ENCODE peak calls at places on chromosomes 7 and 10, in five cellular contexts. C is neuronal stem cell, G is H1, M is H9, U is mesenchymal stem cell. B is an unnamed sample.

GRCh38 chr7:67484244-67484751 is 487.7 kb downstream of the TYW1 start:
- DNase-seq in U (peak), C (peak), G (peak), M (peak), B (peak)

GRCh38 chr10:102269017-102269416 is 23.7 kb downstream of the GBF1 start:
- DNase-seq in U (peak), C (no peak), G (no peak), M (no peak), B (no peak)

GRCh38 chr7:85125679-85126078 is 61.2 kb downstream of the SEMA3D start:
- DNase-seq in C (no peak), U (no peak), G (no peak), M (no peak), B (no peak)

GRCh38 chr10:23994459-23995046 is 214.4 kb upstream of the KIAA1217 start:
- DNase-seq in M (peak), U (peak), G (peak), C (peak), B (peak)

GRCh38 chr10:23338155-23338828 is 6.3 kb downstream of the C10orf67 start:
- DNase-seq in U (peak), G (no peak), M (peak), C (no peak), B (peak)

GRCh38 chr7:117114272-117114671 is 161.0 kb downstream of the ST7 start:
- DNase-seq in C (no peak), M (no peak), G (no peak), U (no peak), B (no peak)

GRCh38 chr10:110843031-110843430 is 28.7 kb upstream of the PDCD4 start:
- DNase-seq in M (no peak), G (no peak), U (no peak), C (no peak), B (no peak)

GRCh38 chr7:157932498-157933218 is 595.9 kb downstream of the DNAJB6 start:
- DNase-seq in C (no peak), U (peak), G (no peak), M (no peak), B (peak)

GRCh38 chr7:102129636-102130370 is 156.9 kb upstream of the SH2B2 start:
- DNase-seq in M (no peak), G (no peak), U (no peak), C (no peak), B (no peak)

GRCh38 chr7:38222481-38223096 is 44.5 kb downstream of the STARD3NL start:
- DNase-seq in C (peak), M (no peak), G (no peak), U (peak), B (peak)

GRCh38 chr7:134175724-134176350 is 48.7 kb downstream of the LRGUK start:
- DNase-seq in U (no peak), M (no peak), C (no peak), G (no peak), B (no peak)

GRCh38 chr7:16695621-16696237 is 49.7 kb downstream of the BZW2 start:
- DNase-seq in U (peak), G (no peak), C (peak), M (no peak), B (peak)

GRCh38 chr10:9858816-9859215 is 1158.9 kb upstream of the CELF2 start:
- DNase-seq in C (no peak), U (no peak), M (no peak), G (no peak), B (no peak)

GRCh38 chr10:8060010-8060703 is 5.7 kb downstream of the GATA3 start:
- DNase-seq in M (peak), G (peak), U (peak), C (peak), B (no peak)

GRCh38 chr7:93040355-93040754 is 77.4 kb downstream of the SAMD9 start:
- DNase-seq in U (no peak), M (no peak), C (no peak), G (peak), B (no peak)

GRCh38 chr7:134101716-134102115 is 25.4 kb upstream of the LRGUK start:
- DNase-seq in C (no peak), U (no peak), M (no peak), G (no peak), B (no peak)

GRCh38 chr10:33026422-33026821 is 68.4 kb upstream of the ITGB1 start:
- DNase-seq in M (no peak), C (no peak), G (no peak), U (no peak), B (no peak)

GRCh38 chr7:131556055-131556911 is at the start of gene PODXL:
- DNase-seq in C (peak), G (peak), U (peak), M (peak), B (peak)

GRCh38 chr10:66783296-66783695 is 142.5 kb upstream of the LRRTM3 start:
- DNase-seq in U (no peak), C (no peak), G (no peak), M (no peak), B (no peak)

GRCh38 chr10:49827297-49827696 is 65.2 kb upstream of the OGDHL start:
- DNase-seq in U (no peak), M (no peak), G (no peak), C (no peak), B (peak)

GRCh38 chr7:155062431-155062830 is 7.7 kb upstream of the HTR5A start:
- DNase-seq in M (no peak), U (no peak), C (no peak), G (no peak), B (no peak)

GRCh38 chr7:2870471-2870941 is 26.4 kb upstream of the GNA12 start:
- DNase-seq in M (peak), U (peak), C (no peak), G (no peak), B (peak)

GRCh38 chr10:114874827-114875541 is 53.4 kb downstream of the FHIP2A start:
- DNase-seq in G (peak), U (peak), M (peak), C (peak), B (no peak)

GRCh38 chr10:125085281-125085680 is 75.1 kb downstream of the CTBP2 start:
- DNase-seq in G (no peak), C (no peak), U (no peak), M (no peak), B (no peak)
- H3K4ac ChIP-seq in G (no peak), C (no peak), U (peak), M (no peak), B (no peak)

GRCh38 chr10:121368347-121369025 is 229.8 kb downstream of the FGFR2 start:
- DNase-seq in U (no peak), M (no peak), C (no peak), G (no peak), B (peak)

GRCh38 chr10:121362026-121362425 is 236.2 kb downstream of the FGFR2 start:
- DNase-seq in G (no peak), C (no peak), U (no peak), M (no peak), B (no peak)

GRCh38 chr10:121365566-121365965 is 232.7 kb downstream of the FGFR2 start:
- DNase-seq in M (no peak), G (no peak), U (no peak), C (no peak), B (no peak)
- H2BK12ac ChIP-seq in M (no peak), G (no peak), U (no peak), C (no peak), B (no peak)

GRCh38 chr7:5426226-5426475 is 2.5 kb upstream of the TNRC18 start:
- DNase-seq in G (no peak), C (no peak), M (no peak), U (peak), B (no peak)
- H3K4ac ChIP-seq in G (peak), C (peak), M (no peak), U (peak), B (peak)

GRCh38 chr7:123135960-123136359 is 63.8 kb downstream of the SLC13A1 start:
- DNase-seq in G (no peak), M (no peak), C (no peak), U (no peak), B (no peak)

GRCh38 chr7:123126691-123127090 is 73.1 kb downstream of the SLC13A1 start:
- DNase-seq in G (no peak), U (no peak), M (no peak), C (no peak), B (no peak)

GRCh38 chr7:123133924-123134323 is 65.8 kb downstream of the SLC13A1 start:
- DNase-seq in M (no peak), U (no peak), G (no peak), C (no peak), B (no peak)

GRCh38 chr7:123131556-123132345 is 68.0 kb downstream of the SLC13A1 start:
- DNase-seq in G (no peak), U (no peak), M (no peak), C (no peak), B (no peak)

DNA sequence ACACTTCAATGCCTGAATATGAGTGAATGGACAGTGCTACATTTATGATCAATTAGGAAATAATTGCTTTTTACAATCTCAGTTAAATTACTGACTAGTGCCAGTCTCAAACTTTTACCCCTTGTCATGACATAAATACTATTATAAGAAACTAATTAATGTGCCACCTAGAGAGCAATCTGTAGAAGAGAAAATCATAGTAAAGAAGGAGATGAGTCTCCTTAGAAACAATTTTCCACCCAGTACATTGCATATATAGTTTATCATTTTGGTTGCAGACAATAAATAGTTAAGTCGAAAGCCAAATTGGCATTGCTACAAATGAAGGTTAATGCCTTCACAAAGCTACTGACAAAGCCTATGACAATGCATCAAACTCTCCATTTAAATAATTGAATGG is 68.6 kb downstream of the SLC13A1 start:
- DNase-seq in C (no peak), M (no peak), G (no peak), U (no peak), B (no peak)
- H2BK12ac ChIP-seq in C (no peak), M (no peak), G (no peak), U (no peak), B (no peak)

DNA sequence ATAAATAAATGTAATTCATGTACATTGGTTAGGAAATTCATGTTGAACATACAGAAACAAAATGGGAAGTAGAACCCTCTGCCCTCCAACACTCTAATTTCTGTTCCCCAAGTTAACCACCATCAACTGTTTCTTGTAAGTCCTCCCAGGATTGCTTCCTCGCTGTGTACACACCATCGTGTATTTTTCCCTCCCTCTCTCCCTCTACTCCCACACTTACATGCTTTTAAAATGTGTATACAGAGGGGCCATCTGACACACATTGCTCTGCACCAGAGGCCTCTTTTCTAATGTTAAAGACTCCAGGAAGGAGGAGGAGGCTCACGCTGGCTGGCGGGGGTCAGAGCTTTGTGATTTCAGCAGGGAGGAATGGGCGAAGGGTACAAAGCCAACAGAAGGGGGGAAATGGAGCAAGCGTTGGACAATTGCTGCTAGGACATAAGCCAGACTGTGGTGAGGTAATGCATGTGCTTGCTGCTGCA is 1.9 kb upstream of the EPHA1 start:
- DNase-seq in U (no peak), C (no peak), G (no peak), M (peak), B (no peak)
- H3K4ac ChIP-seq in U (no peak), C (no peak), G (no peak), M (no peak), B (no peak)